ENCODE peak calls at places on chromosomes 5 and 9, in four cellular contexts. L is psoas muscle, K is Panc1, U is A673. J is an unnamed sample. For H3K27me3 and H3K4me1, the result is how much of the 10 kb centered on the place peaks cover.

GRCh38 chr9:108163321-108164005 is 673.9 kb upstream of the KLF4 start:
- DNase-seq in K (no peak), U (no peak), L (no peak), J (no peak)

GRCh38 chr5:135308752-135309151 is 90.3 kb downstream of the MACROH2A1 start:
- DNase-seq in K (no peak), L (no peak), U (no peak), J (no peak)

GRCh38 chr9:137256839-137257238 is 1.7 kb downstream of the NELFB start:
- DNase-seq in L (no peak), U (no peak), K (no peak), J (no peak)

GRCh38 chr9:83062011-83062652 is 810 bp downstream of the RASEF start:
- DNase-seq in K (no peak), L (no peak), U (peak), J (peak)

GRCh38 chr9:36436909-36437308 is 36.8 kb upstream of the RNF38 start:
- DNase-seq in U (no peak), L (no peak), K (no peak), J (no peak)

GRCh38 chr9:36276840-36277239 is 18.6 kb upstream of the GNE start:
- DNase-seq in L (no peak), U (no peak), K (no peak), J (no peak)

GRCh38 chr5:75435101-75435500 is 76.3 kb downstream of the CERT1 start:
- DNase-seq in L (no peak), K (no peak), U (no peak), J (no peak)

GRCh38 chr5:181241393-181241975 is 2.2 kb downstream of the RACK1 start:
- DNase-seq in U (peak), K (peak), L (no peak), J (no peak)

GRCh38 chr9:16028516-16028915 is 475.7 kb downstream of the CCDC171 start:
- DNase-seq in U (no peak), L (no peak), K (no peak), J (no peak)

GRCh38 chr9:71767421-71768321 is 642 bp downstream of the CEMIP2 start:
- DNase-seq in K (no peak), L (peak), U (peak), J (no peak)

GRCh38 chr5:67031689-67032088 is 164.9 kb downstream of the CD180 start:
- DNase-seq in L (no peak), U (no peak), K (no peak), J (no peak)

GRCh38 chr9:69186841-69187611 is 12.9 kb downstream of the TJP2 start:
- DNase-seq in K (no peak), L (no peak), U (no peak), J (no peak)

GRCh38 chr9:75451505-75451904 is 363.2 kb downstream of the OSTF1 start:
- DNase-seq in K (no peak), U (peak), L (no peak), J (no peak)

GRCh38 chr5:51382759-51383493 is at the start of gene ISL1:
- DNase-seq in K (no peak), U (peak), L (peak), J (no peak)

GRCh38 chr9:129609486-129610192 is 11.3 kb downstream of the C9orf50 start:
- DNase-seq in K (no peak), U (no peak), L (peak), J (no peak)

GRCh38 chr5:26329562-26330189 is 708.7 kb downstream of the CDH9 start:
- DNase-seq in K (peak), L (no peak), U (peak), J (peak)

GRCh38 chr9:35042891-35043545 is 29.4 kb downstream of the VCP start:
- DNase-seq in U (no peak), L (no peak), K (no peak), J (no peak)

GRCh38 chr5:37103302-37103701 is 145.9 kb downstream of the CPLANE1 start:
- DNase-seq in L (no peak), K (no peak), U (no peak), J (no peak)

GRCh38 chr9:124894741-124895170 is 32.8 kb downstream of the ARPC5L start:
- DNase-seq in U (peak), K (no peak), L (no peak), J (peak)

GRCh38 chr9:17800397-17800796 is 221.5 kb downstream of the SH3GL2 start:
- DNase-seq in U (no peak), K (no peak), L (no peak), J (no peak)

GRCh38 chr9:107274953-107275422 is 8.1 kb upstream of the RAD23B start:
- DNase-seq in L (no peak), K (peak), U (peak), J (no peak)

GRCh38 chr9:81829201-81829882 is 98.9 kb upstream of the SPATA31D4 start:
- DNase-seq in U (no peak), L (no peak), K (no peak), J (no peak)

GRCh38 chr5:72355706-72356299 is 35.6 kb downstream of the PTCD2 start:
- DNase-seq in K (no peak), U (peak), L (no peak), J (peak)

GRCh38 chr5:42655982-42656660 is 100.5 kb upstream of the CCDC152 start:
- DNase-seq in U (no peak), K (no peak), L (no peak), J (no peak)

GRCh38 chr5:67211926-67212325 is 15.3 kb upstream of the CD180 start:
- DNase-seq in U (no peak), K (no peak), L (no peak), J (no peak)

GRCh38 chr9:116566677-116567488 is 120.2 kb upstream of the TRIM32 start:
- DNase-seq in U (no peak), K (no peak), L (no peak), J (no peak)

GRCh38 chr5:166013417-166013816 is 2278.0 kb upstream of the WWC1 start:
- DNase-seq in L (no peak), U (no peak), K (no peak), J (no peak)

GRCh38 chr5:107806705-107807104 is 136.0 kb upstream of the EFNA5 start:
- DNase-seq in U (no peak), L (no peak), K (peak), J (no peak)

GRCh38 chr5:139644001-139644456 is 4.1 kb upstream of the CXXC5 start:
- DNase-seq in L (no peak), K (no peak), U (no peak), J (no peak)

GRCh38 chr5:170493028-170493820 is 10.6 kb upstream of the KCNIP1 start:
- DNase-seq in L (no peak), K (no peak), U (no peak), J (no peak)

GRCh38 chr5:125874717-125875116 is 548.5 kb upstream of the GRAMD2B start:
- DNase-seq in U (no peak), L (no peak), K (no peak), J (peak)

GRCh38 chr9:4489562-4489918 is 728 bp upstream of the SLC1A1 start:
- DNase-seq in U (no peak), K (no peak), L (no peak), J (no peak)

GRCh38 chr5:71809446-71809845 is 90.4 kb downstream of the CARTPT start:
- DNase-seq in K (no peak), U (no peak), L (no peak), J (no peak)

GRCh38 chr5:176364765-176365662 is at the start of gene ARL10:
- DNase-seq in K (no peak), U (peak), L (peak), J (no peak)

GRCh38 chr5:176365663-176366574 is 632 bp downstream of the ARL10 start:
- DNase-seq in K (no peak), L (peak), U (peak), J (no peak)

GRCh38 chr5:176368726-176369125 is 3.4 kb downstream of the ARL10 start:
- DNase-seq in K (no peak), L (no peak), U (no peak), J (no peak)

GRCh38 chr5:176369934-176370711 is 4.8 kb downstream of the ARL10 start:
- DNase-seq in K (no peak), L (no peak), U (no peak), J (no peak)

DNA sequence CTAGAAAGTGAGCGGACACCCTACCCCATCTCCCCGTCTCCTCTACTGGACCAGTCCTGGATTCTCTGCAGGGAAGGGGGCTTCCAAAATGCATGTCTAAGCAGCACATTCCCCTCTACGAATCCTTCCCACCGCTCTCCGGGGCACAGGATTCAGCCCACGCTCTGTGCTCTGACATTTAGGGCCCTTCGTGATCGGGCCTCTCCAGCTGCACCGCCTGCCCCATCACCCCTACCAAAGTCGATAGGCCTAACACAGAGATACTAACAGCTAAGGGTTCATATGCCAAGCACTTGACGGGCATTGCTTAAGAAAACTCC is 1.2 kb downstream of the ARL10 start:
- DNase-seq in L (no peak), U (no peak), K (no peak), J (no peak)
- H3K4me3 ChIP-seq in L (peak), U (peak), K (no peak), J (peak)

DNA sequence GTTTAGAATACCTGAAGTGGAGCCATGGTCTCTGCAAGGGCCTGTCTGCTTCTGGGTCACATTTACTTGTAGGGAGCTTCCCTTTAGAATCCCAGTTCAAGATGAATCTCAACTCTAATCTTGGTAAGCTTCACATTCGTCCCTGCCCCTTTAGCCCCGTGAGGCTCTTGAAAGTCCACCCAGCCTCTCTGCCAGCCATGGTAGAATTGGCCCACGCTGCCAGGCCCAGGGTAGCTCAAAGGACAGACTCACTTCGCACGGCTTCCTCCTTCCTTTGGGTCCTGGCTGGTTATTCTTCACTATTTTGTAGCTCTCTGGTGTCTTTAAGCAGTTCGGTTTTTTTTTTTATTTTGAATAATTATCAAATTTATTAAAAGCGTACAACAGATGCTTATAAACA is 28.6 kb upstream of the NKX2-5 start:
- DNase-seq in K (no peak), L (no peak), U (no peak), J (no peak)
- H3K27me3 ChIP-seq in K (under half), L (under half), U (under half), J (under half)

DNA sequence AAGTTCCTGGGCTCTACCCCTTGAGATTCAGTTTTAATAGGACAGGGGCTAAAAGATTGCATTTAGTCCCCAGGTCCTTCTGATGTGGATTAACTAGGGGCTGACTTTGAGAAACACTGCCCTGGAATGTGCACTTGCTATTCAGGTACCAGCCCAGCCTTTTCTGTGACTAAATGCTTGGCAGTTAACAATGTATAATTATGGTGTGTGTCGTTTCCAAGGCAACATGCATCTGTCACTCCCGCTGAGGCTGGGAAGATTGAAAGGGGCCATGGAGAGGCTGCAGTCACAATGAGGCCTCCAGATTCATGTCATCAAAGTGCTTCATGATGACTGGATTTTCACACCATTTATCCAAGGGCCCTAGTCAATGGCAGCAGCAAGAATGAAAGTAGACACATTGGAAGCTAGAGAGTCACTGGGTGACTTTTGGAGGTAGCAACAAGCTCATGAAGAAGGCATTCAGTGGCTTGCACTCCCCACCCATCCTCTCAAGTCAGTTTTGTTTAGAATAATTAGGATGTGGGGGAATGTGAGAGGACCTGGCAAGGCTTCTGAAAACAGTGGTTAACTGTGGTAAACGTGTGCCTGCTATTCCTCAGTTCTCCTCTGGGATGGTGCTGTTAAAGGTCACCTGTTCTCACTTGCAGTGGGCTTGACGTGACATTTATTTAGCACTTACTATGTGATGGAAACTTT is 28.3 kb downstream of the RAI14 start:
- DNase-seq in K (no peak), U (peak), L (no peak), J (no peak)
- H3K4me1 ChIP-seq in K (under half), U (under half), L (under half), J (under half)

DNA sequence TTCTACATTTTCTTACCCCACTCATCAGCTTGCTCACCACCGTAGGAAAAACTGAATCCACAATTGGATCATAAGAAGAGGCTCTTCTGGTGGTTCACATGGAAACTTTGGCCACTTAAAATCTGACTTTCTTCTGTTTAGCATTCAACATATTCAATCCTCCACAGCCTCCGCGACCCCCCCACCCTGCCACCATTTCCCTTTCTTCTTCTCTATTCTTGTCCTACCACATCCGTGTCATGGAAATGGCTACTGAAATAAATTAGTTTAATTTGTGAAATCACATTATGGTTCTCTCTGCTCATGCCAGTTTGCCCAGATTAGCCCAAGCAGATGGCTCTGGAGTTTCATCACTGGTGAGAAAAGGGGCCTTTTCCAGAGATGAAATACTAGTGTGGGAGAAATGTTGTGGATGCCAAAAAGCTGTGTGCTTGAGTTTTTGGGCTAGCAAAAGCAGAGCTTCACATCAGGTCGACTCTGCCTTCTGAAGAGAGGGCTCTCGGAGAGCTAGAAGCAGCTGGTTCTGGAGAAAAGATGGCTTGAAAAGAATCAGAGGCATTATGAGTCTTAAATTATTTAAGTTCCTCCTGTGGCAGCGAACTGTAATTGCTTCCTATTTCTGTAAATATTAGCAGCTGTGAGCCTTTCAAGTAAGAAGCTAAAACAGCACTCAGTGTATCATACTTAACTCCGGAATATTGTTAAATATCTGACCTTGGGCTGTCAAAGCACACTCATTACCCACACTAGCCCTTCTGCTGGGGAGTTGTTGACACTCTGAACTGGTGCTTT is 107.1 kb downstream of the MAT2B start:
- DNase-seq in U (peak), L (no peak), K (no peak), J (no peak)
- H3K4me3 ChIP-seq in U (no peak), L (no peak), K (no peak), J (no peak)